ENCODE peak calls at places on chromosomes 11 and 22, in nine cellular contexts. T is GM23338; V is CD8-positive, alpha-beta memory T cell; R is GM13977; D is HT1080; F is HT-29; Z is cardiac fibroblast; J is ecto neural progenitor cell; G is stomach. O is an unnamed sample.

GRCh38 chr11:114196994-114197702 is 99.1 kb upstream of the NNMT start:
- DNase-seq in T (no peak), V (no peak), R (peak; percentile 53), D (no peak), F (no peak), Z (no peak), J (no peak), G (no peak), O (no peak)

GRCh38 chr22:19688301-19689290 is 25.7 kb upstream of the SEPTIN5 start:
- DNase-seq in T (no peak), V (no peak), R (no peak), D (no peak), F (no peak), Z (no peak), J (no peak), G (no peak), O (no peak)

GRCh38 chr11:71488086-71488967 is 35.3 kb downstream of the NADSYN1 start:
- DNase-seq in T (peak; percentile 9), V (no peak), R (no peak), D (peak; percentile 59), F (no peak), Z (peak; percentile 20), J (no peak), G (no peak), O (peak; percentile 28)

GRCh38 chr11:75721852-75722668 is 4.4 kb downstream of the MOGAT2 start:
- DNase-seq in T (no peak), V (no peak), R (no peak), D (no peak), F (peak; percentile 75), Z (no peak), J (no peak), G (no peak), O (no peak)

GRCh38 chr11:32439488-32440210 is 4.3 kb upstream of the WT1 start:
- DNase-seq in T (peak; percentile 32), V (no peak), R (no peak), D (no peak), F (no peak), Z (no peak), J (no peak), G (no peak), O (no peak)

GRCh38 chr22:49968831-49969661 is 8.5 kb downstream of the PIM3 start:
- DNase-seq in T (no peak), V (peak; percentile 45), R (no peak), D (no peak), F (no peak), Z (no peak), J (peak; percentile 49), G (peak; percentile 27), O (no peak)

GRCh38 chr22:39463931-39464390 is 7.1 kb downstream of the MGAT3 start:
- DNase-seq in T (no peak), V (no peak), R (no peak), D (no peak), F (no peak), Z (no peak), J (no peak), G (no peak), O (no peak)

GRCh38 chr11:62604460-62605130 is 2.9 kb upstream of the MTA2 start:
- DNase-seq in T (peak; percentile 67), V (no peak), R (no peak), D (no peak), F (no peak), Z (no peak), J (peak; percentile 63), G (no peak), O (no peak)

GRCh38 chr22:30843245-30843644 is 125.3 kb downstream of the MORC2 start:
- DNase-seq in T (no peak), V (no peak), R (no peak), D (peak; percentile 34), F (no peak), Z (peak; percentile 51), J (no peak), G (peak; percentile 8), O (no peak)

GRCh38 chr22:45896961-45897538 is 79.9 kb downstream of the WNT7B start:
- DNase-seq in T (no peak), V (peak; percentile 27), R (no peak), D (no peak), F (no peak), Z (no peak), J (no peak), G (no peak), O (no peak)

GRCh38 chr11:1302041-1302460 is 7.4 kb downstream of the TOLLIP start:
- DNase-seq in T (no peak), V (no peak), R (no peak), D (no peak), F (no peak), Z (no peak), J (peak; percentile 39), G (peak; percentile 21), O (no peak)

GRCh38 chr11:74037309-74037708 is 28.4 kb upstream of the UCP3 start:
- DNase-seq in T (no peak), V (no peak), R (no peak), D (peak; percentile 93), F (no peak), Z (peak; percentile 77), J (no peak), G (no peak), O (peak; percentile 6)

GRCh38 chr22:36904260-36904659 is 9.2 kb upstream of the CSF2RB start:
- DNase-seq in T (no peak), V (no peak), R (no peak), D (no peak), F (no peak), Z (no peak), J (no peak), G (no peak), O (no peak)

O was measured in dermis microvascular lymphatic vessel endothelial cell.